ENCODE peak calls at places on chromosome 14, in four cellular contexts. L is mesothelial cell of epicardium, H is T-helper 2 cell, W is RWPE1. F is an unnamed sample.

GRCh38 chr14:100221419-100222218 is 17.3 kb upstream of the YY1 start:
- DNase-seq in L (no peak), W (no peak), H (peak; percentile 50), F (peak; percentile 38)

GRCh38 chr14:71049435-71050147 is 142.3 kb downstream of the PCNX1 start:
- DNase-seq in H (no peak), L (no peak), W (peak; percentile 3), F (no peak)

GRCh38 chr14:54001189-54001878 is 44.7 kb upstream of the BMP4 start:
- DNase-seq in H (no peak), W (no peak), L (no peak), F (no peak)

GRCh38 chr14:64914237-64914971 is at the start of gene CHURC1:
- DNase-seq in H (peak; percentile 96), L (peak; percentile 95), W (peak; percentile 98), F (peak; percentile 97)

GRCh38 chr14:54000341-54000811 is 43.8 kb upstream of the BMP4 start:
- DNase-seq in W (no peak), H (no peak), L (no peak), F (no peak)

GRCh38 chr14:94655169-94655710 is 43.0 kb downstream of the SERPINA3 start:
- DNase-seq in L (no peak), W (no peak), H (no peak), F (no peak)

GRCh38 chr14:63200767-63201166 is 3.5 kb upstream of the RHOJ start:
- DNase-seq in L (no peak), W (peak; percentile 24), H (no peak), F (peak; percentile 37)

GRCh38 chr14:61698216-61698980 is 3.1 kb downstream of the HIF1A start:
- DNase-seq in L (no peak), H (no peak), W (no peak), F (no peak)

GRCh38 chr14:96178674-96179321 is 25.8 kb upstream of the BDKRB2 start:
- DNase-seq in H (no peak), L (no peak), W (no peak), F (no peak)

GRCh38 chr14:104953097-104953496 is 25.1 kb downstream of the AHNAK2 start:
- DNase-seq in W (no peak), H (no peak), L (no peak), F (no peak)

GRCh38 chr14:21098134-21098891 is at the start of gene ZNF219:
- DNase-seq in H (no peak), W (peak; percentile 85), L (peak; percentile 63), F (peak; percentile 53)

GRCh38 chr14:36605506-36605857 is 23.1 kb upstream of the NKX2-8 start:
- DNase-seq in H (no peak), L (no peak), W (no peak), F (no peak)

GRCh38 chr14:96761066-96761465 is 36.1 kb upstream of the VRK1 start:
- DNase-seq in H (no peak), L (no peak), W (no peak), F (no peak)

GRCh38 chr14:24473211-24473610 is 30.6 kb upstream of the SDR39U1 start:
- DNase-seq in L (no peak), W (no peak), H (no peak), F (no peak)

GRCh38 chr14:59041308-59041707 is 147.2 kb upstream of the DAAM1 start:
- DNase-seq in W (no peak), H (no peak), L (no peak), F (no peak)

GRCh38 chr14:92513966-92514843 is 624 bp downstream of the RIN3 start:
- DNase-seq in L (peak; percentile 55), H (no peak), W (peak; percentile 33), F (peak; percentile 18)

GRCh38 chr14:76811561-76811960 is 1.1 kb downstream of the ANGEL1 start:
- DNase-seq in H (no peak), W (no peak), L (no peak), F (no peak)

GRCh38 chr14:22200977-22201605 is 387.9 kb downstream of the DAD1 start:
- DNase-seq in L (no peak), W (peak; percentile 48), H (no peak), F (peak; percentile 62)

GRCh38 chr14:78358631-78359030 is 188.5 kb downstream of the NRXN3 start:
- DNase-seq in L (no peak), W (no peak), H (no peak), F (no peak)

GRCh38 chr14:54301349-54301748 is 95.5 kb upstream of the CDKN3 start:
- DNase-seq in W (no peak), L (no peak), H (no peak), F (no peak)

GRCh38 chr14:89509891-89510290 is 92.9 kb upstream of the FOXN3 start:
- DNase-seq in W (no peak), L (no peak), H (no peak), F (peak; percentile 41)

GRCh38 chr14:57461777-57462320 is 31.8 kb downstream of the CCDC198 start:
- DNase-seq in L (no peak), H (no peak), W (no peak), F (peak; percentile 80)

GRCh38 chr14:100535287-100536131 is 51.7 kb downstream of the BEGAIN start:
- DNase-seq in W (no peak), L (peak; percentile 34), H (no peak), F (no peak)

GRCh38 chr14:96792003-96792402 is 5.2 kb upstream of the VRK1 start:
- DNase-seq in W (no peak), L (no peak), H (no peak), F (peak; percentile 39)

GRCh38 chr14:65263161-65263788 is 149.3 kb upstream of the FUT8 start:
- DNase-seq in L (no peak), W (no peak), H (no peak), F (peak; percentile 53)

GRCh38 chr14:31712244-31713127 is 151.3 kb downstream of the NUBPL start:
- DNase-seq in H (no peak), W (no peak), L (no peak), F (no peak)

GRCh38 chr14:28059254-28059653 is 707.3 kb upstream of the FOXG1 start:
- DNase-seq in W (no peak), H (no peak), L (no peak), F (no peak)

GRCh38 chr14:68014771-68015170 is 195.2 kb downstream of the RAD51B start:
- DNase-seq in L (no peak), H (no peak), W (no peak), F (no peak)

GRCh38 chr14:61211476-61212262 is 69.5 kb downstream of the TMEM30B start:
- DNase-seq in W (no peak), L (no peak), H (no peak), F (no peak)

GRCh38 chr14:56170028-56170427 is 51.8 kb downstream of the PELI2 start:
- DNase-seq in L (no peak), H (no peak), W (no peak), F (no peak)

GRCh38 chr14:94284221-94284620 is 8.8 kb downstream of the SERPINA10 start:
- DNase-seq in H (no peak), L (no peak), W (no peak), F (no peak)

GRCh38 chr14:62674833-62675232 is 370.4 kb downstream of the KCNH5 start:
- DNase-seq in L (no peak), H (no peak), W (no peak), F (no peak)

GRCh38 chr14:94816113-94816512 is 46.2 kb upstream of the GSC start:
- DNase-seq in H (no peak), W (no peak), L (no peak), F (no peak)

GRCh38 chr14:91229743-91230200 is 14.7 kb downstream of the GPR68 start:
- DNase-seq in L (no peak), H (peak; percentile 39), W (no peak), F (peak; percentile 96)